ENCODE peak calls at places on chromosome 14, in ten cellular contexts. V is IMR-90, A is gastrocnemius medialis, H is upper lobe of left lung, S is K562, J is A549, F is transverse colon, X is prostate gland, U is Peyer's patch, Z is HCT116. N is an unnamed sample.

GRCh38 chr14:93269341-93270068 is 62.4 kb downstream of the UBR7 start:
- DNase-seq in H (no peak), X (no peak), A (no peak), F (no peak), U (no peak), Z (no peak), J (peak), V (peak), S (no peak), N (no peak)

GRCh38 chr14:103065861-103066260 is 8.5 kb upstream of the CDC42BPB start:
- DNase-seq in V (no peak), H (no peak), S (no peak), J (no peak), X (no peak), F (no peak), A (no peak), Z (no peak), U (peak), N (no peak)

GRCh38 chr14:35400707-35401421 is 3.7 kb downstream of the NFKBIA start:
- DNase-seq in A (no peak), H (no peak), F (peak), V (no peak), X (no peak), J (no peak), Z (no peak), S (no peak), U (no peak), N (no peak)

GRCh38 chr14:91230363-91231035 is 14.0 kb downstream of the GPR68 start:
- DNase-seq in V (peak), U (no peak), F (no peak), A (no peak), Z (no peak), J (no peak), X (no peak), S (no peak), H (no peak), N (no peak)

GRCh38 chr14:96584199-96584906 is 82.2 kb downstream of the PAPOLA start:
- DNase-seq in X (no peak), S (peak), V (no peak), A (no peak), U (no peak), J (peak), Z (peak), F (peak), H (peak), N (peak)

GRCh38 chr14:99035712-99036593 is 236.0 kb downstream of the BCL11B start:
- DNase-seq in U (peak), Z (peak), S (no peak), F (peak), X (peak), H (peak), J (peak), A (peak), V (peak), N (peak)

GRCh38 chr14:70640938-70641547 is 673 bp upstream of the TTC9 start:
- DNase-seq in X (peak), J (peak), Z (no peak), H (peak), V (peak), S (no peak), A (peak), U (peak), F (peak), N (no peak)

GRCh38 chr14:58716706-58717105 is 78.9 kb downstream of the DACT1 start:
- DNase-seq in A (no peak), F (no peak), J (no peak), X (no peak), S (no peak), H (no peak), V (no peak), Z (no peak), U (no peak), N (no peak)

GRCh38 chr14:65238456-65238855 is 136.1 kb upstream of the MAX start:
- DNase-seq in S (no peak), H (no peak), V (peak), F (no peak), Z (no peak), U (no peak), X (no peak), J (no peak), A (no peak), N (no peak)

GRCh38 chr14:64671591-64671990 is 32.6 kb upstream of the PLEKHG3 start:
- DNase-seq in J (peak), X (no peak), A (no peak), F (no peak), U (no peak), H (no peak), Z (peak), V (peak), S (peak), N (no peak)

GRCh38 chr14:104885031-104885972 is 20.2 kb downstream of the CEP170B start:
- DNase-seq in Z (no peak), X (no peak), U (peak), V (no peak), A (no peak), F (no peak), S (no peak), H (peak), J (no peak), N (no peak)

GRCh38 chr14:64550539-64551333 is 975 bp downstream of the PPP1R36 start:
- DNase-seq in A (no peak), S (no peak), Z (no peak), J (no peak), F (no peak), H (no peak), U (no peak), X (no peak), V (no peak), N (no peak)

GRCh38 chr14:47674148-47674545 is 1.3 kb downstream of the MDGA2 start:
- DNase-seq in V (no peak), F (no peak), H (peak), S (no peak), U (no peak), X (no peak), A (no peak), J (no peak), Z (no peak), N (no peak)

GRCh38 chr14:55138091-55138490 is 9.0 kb downstream of the LGALS3 start:
- DNase-seq in J (no peak), F (no peak), V (no peak), X (no peak), A (no peak), Z (no peak), H (peak), S (no peak), U (no peak), N (peak)

DNA sequence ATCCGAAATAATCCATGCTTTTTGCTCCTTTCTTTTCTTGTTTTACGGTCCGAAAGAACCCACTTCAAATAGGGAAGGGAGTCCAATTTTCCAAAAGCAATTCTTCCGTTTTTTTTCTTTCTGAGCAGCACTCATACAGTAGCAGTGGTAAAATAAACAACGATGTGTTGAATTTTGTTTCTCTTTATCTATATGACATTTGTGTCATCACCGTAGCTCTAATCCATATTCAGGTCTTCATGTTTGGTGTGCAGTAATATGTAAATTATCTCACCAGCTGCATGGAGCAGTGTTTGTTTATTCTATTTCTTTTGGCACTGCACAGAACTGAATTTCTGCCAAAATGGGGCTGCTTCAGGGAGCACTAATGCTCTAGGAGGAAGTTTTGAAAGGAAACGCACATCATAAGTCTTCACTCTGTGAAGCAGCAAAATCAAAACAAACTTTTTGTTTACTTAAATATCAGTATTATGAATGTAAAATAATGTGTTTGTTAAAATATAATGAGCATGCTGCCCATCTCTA is 130.0 kb upstream of the NPAS3 start:
- DNase-seq in J (no peak), H (no peak), X (peak), F (no peak), V (no peak), S (no peak), U (no peak), Z (no peak), A (no peak), N (no peak)
- H3K4me3 ChIP-seq in J (no peak), H (no peak), X (no peak), F (peak), V (no peak), S (no peak), U (no peak), Z (no peak), A (no peak), N (no peak)

GRCh38 chr14:95535226-95536021 is 574 bp downstream of the GLRX5 start:
- DNase-seq in V (no peak), H (no peak), J (no peak), S (peak), U (no peak), Z (no peak), F (no peak), A (no peak), X (no peak), N (no peak)
- TF ChIP-seq POLR2A in V (no peak), H (no peak), J (no peak), S (no peak), U (no peak), Z (no peak), F (no peak), A (no peak), X (no peak), N (no peak)

DNA sequence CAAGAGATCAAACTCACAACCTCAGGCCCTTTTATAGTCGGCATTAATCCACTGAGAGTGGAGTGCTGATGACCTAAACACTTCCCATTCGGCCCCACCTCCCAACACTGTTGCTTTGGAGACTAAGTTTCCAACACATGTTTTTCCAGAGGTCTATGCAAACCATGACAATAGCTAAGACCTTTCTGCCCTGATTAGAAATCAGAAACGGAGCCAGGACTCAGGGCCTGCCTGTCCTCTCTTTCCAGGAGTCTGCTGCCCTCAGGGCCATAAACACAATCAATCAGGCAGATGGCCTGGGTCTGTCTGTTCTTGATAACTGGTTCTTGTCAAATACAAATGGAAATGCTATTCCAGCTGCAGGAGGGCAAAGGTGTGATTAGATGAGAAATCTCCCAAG is 97.2 kb upstream of the PSMC1 start:
- DNase-seq in J (no peak), H (no peak), F (no peak), X (no peak), A (no peak), U (no peak), V (no peak), S (no peak), Z (no peak), N (no peak)
- H3K4me3 ChIP-seq in J (no peak), H (no peak), F (no peak), X (no peak), A (no peak), U (no peak), V (no peak), S (no peak), Z (no peak), N (no peak)

GRCh38 chr14:79383031-79383430 is 828.3 kb downstream of the DIO2 start:
- DNase-seq in X (no peak), Z (no peak), A (no peak), H (no peak), F (no peak), J (no peak), V (no peak), U (no peak), S (no peak), N (no peak)

GRCh38 chr14:79376557-79376956 is 834.7 kb downstream of the DIO2 start:
- DNase-seq in A (no peak), J (no peak), U (no peak), F (no peak), S (no peak), H (no peak), X (no peak), V (no peak), Z (no peak), N (no peak)

GRCh38 chr14:79375336-79375735 is 836.0 kb downstream of the DIO2 start:
- DNase-seq in Z (no peak), J (no peak), A (no peak), V (no peak), S (no peak), U (no peak), F (no peak), X (no peak), H (no peak), N (no peak)

GRCh38 chr14:79378020-79378419 is 833.3 kb downstream of the DIO2 start:
- DNase-seq in H (no peak), X (no peak), J (no peak), Z (no peak), A (no peak), S (no peak), F (no peak), V (no peak), U (no peak), N (no peak)

GRCh38 chr14:79379266-79379665 is 832.0 kb downstream of the DIO2 start:
- DNase-seq in H (no peak), F (no peak), V (no peak), A (no peak), J (no peak), Z (no peak), U (no peak), S (no peak), X (no peak), N (no peak)
- TF ChIP-seq POLR2A in H (no peak), F (no peak), V (no peak), A (no peak), J (no peak), Z (no peak), U (no peak), S (no peak), X (no peak), N (no peak)

GRCh38 chr14:60655898-60656754 is 6.8 kb upstream of the SIX1 start:
- DNase-seq in A (no peak), F (no peak), Z (no peak), J (no peak), S (no peak), U (peak), X (peak), V (peak), H (no peak), N (no peak)
- H3K4me3 ChIP-seq in A (peak), F (peak), Z (no peak), J (peak), S (no peak), U (peak), X (peak), V (no peak), H (no peak), N (peak)

DNA sequence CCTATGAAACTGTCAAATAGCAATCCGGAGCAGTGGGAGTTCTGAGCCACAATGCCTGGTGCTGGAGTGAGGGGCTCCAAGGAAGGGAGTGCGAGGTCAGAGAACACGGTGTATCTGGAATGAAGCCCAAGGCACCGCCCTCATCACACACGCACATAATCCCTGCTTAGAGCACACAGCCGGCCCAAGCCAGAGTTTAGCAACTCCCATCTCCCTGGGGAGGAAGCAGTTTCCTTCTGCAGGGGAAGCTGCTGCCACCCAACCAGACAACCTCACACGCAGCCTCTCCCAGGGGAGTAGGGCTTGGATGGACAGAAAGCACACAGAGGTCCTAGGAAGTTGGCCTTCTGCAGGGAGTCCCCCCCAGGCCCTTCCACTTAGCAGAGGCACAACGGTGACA is 31.3 kb downstream of the ACTN1 start:
- DNase-seq in V (peak), J (no peak), Z (no peak), A (peak), U (peak), S (no peak), X (peak), F (peak), H (no peak), N (peak)
- TF ChIP-seq POLR2A in V (no peak), J (no peak), Z (no peak), A (no peak), U (no peak), S (no peak), X (no peak), F (peak), H (no peak), N (no peak)

N was measured in lower leg skin.